ENCODE peak calls at places on chromosomes 1 and 21, in seven cellular contexts. One of them, this sample, is unnamed.

GRCh38 chr1:152580433-152580832 is at the start of gene LCE3D:
- DNase-seq in substantia nigra: no peak
- DNase-seq in natural killer cell treated with Interleukin-12 subunit alpha and Interleukin-12 subunit beta and Interleukin-15 and Interleukin-18, amount 100 ng/mL, for 72 hours: no peak
- DNase-seq in mesothelial cell of epicardium: no peak
- DNase-seq in sigmoid colon: no peak
- DNase-seq in stimulated activated CD4-positive, alpha-beta T cell treated with anti-CD3 and anti-CD28 coated beads, Interleukin-4, amount 100 ng/mL, for 48 hours: no peak
- DNase-seq in NCI-H1092: no peak
- DNase-seq in this sample: peak; percentile 24

GRCh38 chr1:178502330-178502714 is 5.6 kb upstream of the CLEC20A start:
- DNase-seq in substantia nigra: no peak
- DNase-seq in natural killer cell treated with Interleukin-12 subunit alpha and Interleukin-12 subunit beta and Interleukin-15 and Interleukin-18, amount 100 ng/mL, for 72 hours: peak; percentile 5
- DNase-seq in mesothelial cell of epicardium: no peak
- DNase-seq in sigmoid colon: no peak
- DNase-seq in stimulated activated CD4-positive, alpha-beta T cell treated with anti-CD3 and anti-CD28 coated beads, Interleukin-4, amount 100 ng/mL, for 48 hours: no peak
- DNase-seq in NCI-H1092: no peak
- DNase-seq in this sample: peak; percentile 15

GRCh38 chr1:80533178-80533577 is 1267.6 kb upstream of the ADGRL2 start:
- DNase-seq in substantia nigra: no peak
- DNase-seq in natural killer cell treated with Interleukin-12 subunit alpha and Interleukin-12 subunit beta and Interleukin-15 and Interleukin-18, amount 100 ng/mL, for 72 hours: no peak
- DNase-seq in mesothelial cell of epicardium: no peak
- DNase-seq in sigmoid colon: no peak
- DNase-seq in stimulated activated CD4-positive, alpha-beta T cell treated with anti-CD3 and anti-CD28 coated beads, Interleukin-4, amount 100 ng/mL, for 48 hours: no peak
- DNase-seq in NCI-H1092: no peak
- DNase-seq in this sample: no peak

GRCh38 chr1:168827557-168827956 is 98.6 kb upstream of the DPT start:
- DNase-seq in substantia nigra: no peak
- DNase-seq in natural killer cell treated with Interleukin-12 subunit alpha and Interleukin-12 subunit beta and Interleukin-15 and Interleukin-18, amount 100 ng/mL, for 72 hours: no peak
- DNase-seq in mesothelial cell of epicardium: no peak
- DNase-seq in sigmoid colon: no peak
- DNase-seq in stimulated activated CD4-positive, alpha-beta T cell treated with anti-CD3 and anti-CD28 coated beads, Interleukin-4, amount 100 ng/mL, for 48 hours: no peak
- DNase-seq in NCI-H1092: no peak
- DNase-seq in this sample: no peak

GRCh38 chr21:16534408-16535099 is 804.8 kb downstream of the USP25 start:
- DNase-seq in substantia nigra: peak; percentile 13
- DNase-seq in natural killer cell treated with Interleukin-12 subunit alpha and Interleukin-12 subunit beta and Interleukin-15 and Interleukin-18, amount 100 ng/mL, for 72 hours: no peak
- DNase-seq in mesothelial cell of epicardium: no peak
- DNase-seq in sigmoid colon: peak; percentile 85
- DNase-seq in stimulated activated CD4-positive, alpha-beta T cell treated with anti-CD3 and anti-CD28 coated beads, Interleukin-4, amount 100 ng/mL, for 48 hours: no peak
- DNase-seq in NCI-H1092: peak; percentile 67
- DNase-seq in this sample: peak; percentile 62

GRCh38 chr1:150272379-150272840 is at the start of gene C1orf54:
- DNase-seq in substantia nigra: no peak
- DNase-seq in natural killer cell treated with Interleukin-12 subunit alpha and Interleukin-12 subunit beta and Interleukin-15 and Interleukin-18, amount 100 ng/mL, for 72 hours: no peak
- DNase-seq in mesothelial cell of epicardium: no peak
- DNase-seq in sigmoid colon: peak; percentile 87
- DNase-seq in stimulated activated CD4-positive, alpha-beta T cell treated with anti-CD3 and anti-CD28 coated beads, Interleukin-4, amount 100 ng/mL, for 48 hours: no peak
- DNase-seq in NCI-H1092: no peak
- DNase-seq in this sample: no peak

GRCh38 chr1:228275154-228275434 is 67.2 kb downstream of the OBSCN start:
- DNase-seq in substantia nigra: no peak
- DNase-seq in natural killer cell treated with Interleukin-12 subunit alpha and Interleukin-12 subunit beta and Interleukin-15 and Interleukin-18, amount 100 ng/mL, for 72 hours: no peak
- DNase-seq in mesothelial cell of epicardium: no peak
- DNase-seq in sigmoid colon: peak; percentile 66
- DNase-seq in stimulated activated CD4-positive, alpha-beta T cell treated with anti-CD3 and anti-CD28 coated beads, Interleukin-4, amount 100 ng/mL, for 48 hours: no peak
- DNase-seq in NCI-H1092: no peak
- DNase-seq in this sample: no peak

GRCh38 chr1:117605164-117605810 is 561 bp upstream of the TENT5C start:
- DNase-seq in substantia nigra: no peak
- DNase-seq in natural killer cell treated with Interleukin-12 subunit alpha and Interleukin-12 subunit beta and Interleukin-15 and Interleukin-18, amount 100 ng/mL, for 72 hours: no peak
- DNase-seq in mesothelial cell of epicardium: no peak
- DNase-seq in sigmoid colon: peak; percentile 74
- DNase-seq in stimulated activated CD4-positive, alpha-beta T cell treated with anti-CD3 and anti-CD28 coated beads, Interleukin-4, amount 100 ng/mL, for 48 hours: no peak
- DNase-seq in NCI-H1092: no peak
- DNase-seq in this sample: peak; percentile 27

GRCh38 chr1:1826356-1827088 is 48.3 kb upstream of the NADK start:
- DNase-seq in substantia nigra: no peak
- DNase-seq in natural killer cell treated with Interleukin-12 subunit alpha and Interleukin-12 subunit beta and Interleukin-15 and Interleukin-18, amount 100 ng/mL, for 72 hours: no peak
- DNase-seq in mesothelial cell of epicardium: no peak
- DNase-seq in sigmoid colon: no peak
- DNase-seq in stimulated activated CD4-positive, alpha-beta T cell treated with anti-CD3 and anti-CD28 coated beads, Interleukin-4, amount 100 ng/mL, for 48 hours: no peak
- DNase-seq in NCI-H1092: no peak
- DNase-seq in this sample: no peak

GRCh38 chr1:17914987-17915386 is 159.9 kb downstream of the ACTL8 start:
- DNase-seq in substantia nigra: no peak
- DNase-seq in natural killer cell treated with Interleukin-12 subunit alpha and Interleukin-12 subunit beta and Interleukin-15 and Interleukin-18, amount 100 ng/mL, for 72 hours: no peak
- DNase-seq in mesothelial cell of epicardium: no peak
- DNase-seq in sigmoid colon: no peak
- DNase-seq in stimulated activated CD4-positive, alpha-beta T cell treated with anti-CD3 and anti-CD28 coated beads, Interleukin-4, amount 100 ng/mL, for 48 hours: no peak
- DNase-seq in NCI-H1092: no peak
- DNase-seq in this sample: no peak

GRCh38 chr1:72489801-72490200 is 207.5 kb upstream of the NEGR1 start:
- DNase-seq in substantia nigra: no peak
- DNase-seq in natural killer cell treated with Interleukin-12 subunit alpha and Interleukin-12 subunit beta and Interleukin-15 and Interleukin-18, amount 100 ng/mL, for 72 hours: no peak
- DNase-seq in mesothelial cell of epicardium: no peak
- DNase-seq in sigmoid colon: no peak
- DNase-seq in stimulated activated CD4-positive, alpha-beta T cell treated with anti-CD3 and anti-CD28 coated beads, Interleukin-4, amount 100 ng/mL, for 48 hours: no peak
- DNase-seq in NCI-H1092: no peak
- DNase-seq in this sample: no peak

GRCh38 chr1:183259886-183260285 is 73.8 kb downstream of the LAMC2 start:
- DNase-seq in substantia nigra: no peak
- DNase-seq in natural killer cell treated with Interleukin-12 subunit alpha and Interleukin-12 subunit beta and Interleukin-15 and Interleukin-18, amount 100 ng/mL, for 72 hours: no peak
- DNase-seq in mesothelial cell of epicardium: no peak
- DNase-seq in sigmoid colon: no peak
- DNase-seq in stimulated activated CD4-positive, alpha-beta T cell treated with anti-CD3 and anti-CD28 coated beads, Interleukin-4, amount 100 ng/mL, for 48 hours: no peak
- DNase-seq in NCI-H1092: no peak
- DNase-seq in this sample: no peak

GRCh38 chr1:205376739-205377138 is 20.0 kb upstream of the KLHDC8A start:
- DNase-seq in substantia nigra: no peak
- DNase-seq in natural killer cell treated with Interleukin-12 subunit alpha and Interleukin-12 subunit beta and Interleukin-15 and Interleukin-18, amount 100 ng/mL, for 72 hours: no peak
- DNase-seq in mesothelial cell of epicardium: no peak
- DNase-seq in sigmoid colon: no peak
- DNase-seq in stimulated activated CD4-positive, alpha-beta T cell treated with anti-CD3 and anti-CD28 coated beads, Interleukin-4, amount 100 ng/mL, for 48 hours: no peak
- DNase-seq in NCI-H1092: no peak
- DNase-seq in this sample: no peak

GRCh38 chr1:212609701-212610574 is 1.4 kb downstream of the ATF3 start:
- DNase-seq in substantia nigra: no peak
- DNase-seq in natural killer cell treated with Interleukin-12 subunit alpha and Interleukin-12 subunit beta and Interleukin-15 and Interleukin-18, amount 100 ng/mL, for 72 hours: no peak
- DNase-seq in mesothelial cell of epicardium: no peak
- DNase-seq in sigmoid colon: peak; percentile 74
- DNase-seq in stimulated activated CD4-positive, alpha-beta T cell treated with anti-CD3 and anti-CD28 coated beads, Interleukin-4, amount 100 ng/mL, for 48 hours: no peak
- DNase-seq in NCI-H1092: no peak
- DNase-seq in this sample: no peak